ENCODE peak calls at places on chromosomes 13 and 19, in four cellular contexts. L, D, K and X are unnamed samples.

GRCh38 chr19:49333426-49334288 is 1.5 kb upstream of the CD37 start:
- DNase-seq in D (no peak), L (no peak), K (no peak), X (no peak)

GRCh38 chr19:17618919-17619318 is 63.5 kb downstream of the COLGALT1 start:
- DNase-seq in K (no peak), L (no peak), D (no peak), X (no peak)

GRCh38 chr19:4337906-4338440 is 654 bp downstream of the STAP2 start:
- DNase-seq in D (no peak), K (no peak), L (no peak), X (no peak)

GRCh38 chr19:7595466-7596133 is at the start of gene CAMSAP3:
- DNase-seq in K (peak), L (no peak), D (peak), X (peak)

GRCh38 chr19:29845576-29846176 is 33.9 kb downstream of the CCNE1 start:
- DNase-seq in K (peak), L (no peak), D (no peak), X (peak)

GRCh38 chr19:17234911-17235617 is 9.0 kb downstream of the OCEL1 start:
- DNase-seq in L (no peak), K (peak), D (peak), X (peak)

GRCh38 chr13:98536729-98537128 is 40.2 kb downstream of the STK24 start:
- DNase-seq in K (no peak), L (no peak), D (no peak), X (no peak)

GRCh38 chr13:27200413-27201066 is 28.9 kb upstream of the USP12 start:
- DNase-seq in D (no peak), L (no peak), K (no peak), X (no peak)

GRCh38 chr13:98033277-98034247 is 80.1 kb downstream of the IPO5 start:
- DNase-seq in L (no peak), D (peak), K (peak), X (peak)

GRCh38 chr13:77048592-77048991 is 21.6 kb upstream of the FBXL3 start:
- DNase-seq in D (peak), K (no peak), L (no peak), X (no peak)

GRCh38 chr13:61002686-61003085 is 413.0 kb downstream of the PCDH20 start:
- DNase-seq in K (no peak), L (no peak), D (no peak), X (no peak)

GRCh38 chr13:26785845-26786630 is 25.5 kb upstream of the GPR12 start:
- DNase-seq in D (peak), L (no peak), K (no peak), X (no peak)

GRCh38 chr19:2793126-2793525 is 7.8 kb downstream of the THOP1 start:
- DNase-seq in L (no peak), K (no peak), D (no peak), X (no peak)

GRCh38 chr19:7556696-7557315 is 21.3 kb downstream of the PNPLA6 start:
- DNase-seq in D (no peak), L (no peak), K (no peak), X (no peak)

GRCh38 chr13:44417446-44417845 is 43.8 kb downstream of the SERP2 start:
- DNase-seq in D (no peak), K (no peak), L (no peak), X (no peak)

GRCh38 chr19:13953021-13953531 is 767 bp downstream of the DCAF15 start:
- DNase-seq in D (peak), L (no peak), K (peak), X (peak)

GRCh38 chr19:3346677-3347353 is 19.6 kb upstream of the NFIC start:
- DNase-seq in D (no peak), L (no peak), K (no peak), X (peak)

GRCh38 chr19:5621311-5621944 is 1.1 kb downstream of the SAFB2 start:
- DNase-seq in K (no peak), L (no peak), D (no peak), X (no peak)